ENCODE peak calls at places on chromosomes 4 and X, in seven cellular contexts. W is GM12878, D is ecto neural progenitor cell, L is NCI-H1105, B is cardiac muscle cell, Y is iPS-NIHi11, K is fibroblast of lung. X is an unnamed sample.

GRCh38 chrX:101407748-101408529 is at the start of the genes GLA and HNRNPH2:
- DNase-seq in W (peak), D (peak), L (peak), B (peak), Y (peak), K (peak), X (peak)

GRCh38 chr4:98386-98785 is 25.9 kb upstream of the ZNF718 start:
- DNase-seq in W (no peak), D (no peak), L (no peak), B (no peak), Y (no peak), K (no peak), X (no peak)

GRCh38 chr4:115121351-115122043 is 8.1 kb upstream of the NDST4 start:
- DNase-seq in W (no peak), D (no peak), L (no peak), B (no peak), Y (no peak), K (no peak), X (no peak)

GRCh38 chr4:2247128-2248043 is 5.5 kb upstream of the HAUS3 start:
- DNase-seq in W (no peak), D (no peak), L (no peak), B (no peak), Y (peak), K (no peak), X (peak)

GRCh38 chr4:108725457-108725856 is 37.4 kb downstream of the ETNPPL start:
- DNase-seq in W (no peak), D (no peak), L (no peak), B (no peak), Y (no peak), K (no peak), X (no peak)

GRCh38 chrX:116198810-116199209 is 28.3 kb downstream of the AGTR2 start:
- DNase-seq in W (no peak), D (no peak), L (no peak), B (peak), Y (no peak), K (no peak), X (no peak)

GRCh38 chr4:47468686-47469365 is 5.3 kb upstream of the COMMD8 start:
- DNase-seq in W (no peak), D (no peak), L (no peak), B (peak), Y (no peak), K (peak), X (no peak)

GRCh38 chr4:70885174-70885573 is 17.0 kb upstream of the MOB1B start:
- DNase-seq in W (no peak), D (no peak), L (no peak), B (no peak), Y (no peak), K (no peak), X (no peak)

GRCh38 chr4:132227349-132228165 is 921.5 kb upstream of the PCDH10 start:
- DNase-seq in W (no peak), D (peak), L (no peak), B (peak), Y (peak), K (peak), X (no peak)

GRCh38 chr4:56544573-56545131 is 39.1 kb downstream of the ARL9 start:
- DNase-seq in W (peak), D (peak), L (peak), B (peak), Y (peak), K (peak), X (peak)

GRCh38 chrX:151981129-151981528 is 6.7 kb upstream of the GABRE start:
- DNase-seq in W (no peak), D (no peak), L (no peak), B (no peak), Y (no peak), K (peak), X (no peak)

GRCh38 chr4:47427936-47428335 is 35.6 kb downstream of the COMMD8 start:
- DNase-seq in W (no peak), D (no peak), L (no peak), B (peak), Y (no peak), K (peak), X (no peak)

GRCh38 chr4:174658246-174658645 is 136.0 kb upstream of the HPGD start:
- DNase-seq in W (no peak), D (no peak), L (no peak), B (peak), Y (no peak), K (no peak), X (no peak)

GRCh38 chr4:26204911-26205368 is 115.9 kb upstream of the RBPJ start:
- DNase-seq in W (no peak), D (no peak), L (peak), B (no peak), Y (peak), K (no peak), X (no peak)

GRCh38 chr4:114494257-114494803 is 104.3 kb upstream of the UGT8 start:
- DNase-seq in W (no peak), D (no peak), L (no peak), B (no peak), Y (peak), K (no peak), X (no peak)

GRCh38 chr4:23504094-23504493 is 385.8 kb downstream of the PPARGC1A start:
- DNase-seq in W (no peak), D (no peak), L (no peak), B (no peak), Y (no peak), K (no peak), X (no peak)

GRCh38 chr4:163866728-163867313 is 372.3 kb downstream of the TMA16 start:
- DNase-seq in W (no peak), D (no peak), L (no peak), B (no peak), Y (no peak), K (peak), X (no peak)

GRCh38 chrX:51336584-51336983 is 4.0 kb downstream of the NUDT10 start:
- DNase-seq in W (no peak), D (no peak), L (no peak), B (peak), Y (peak), K (peak), X (peak)

GRCh38 chrX:123525131-123525725 is 207.6 kb downstream of the THOC2 start:
- DNase-seq in W (no peak), D (no peak), L (no peak), B (no peak), Y (no peak), K (peak), X (no peak)

GRCh38 chrX:31314921-31315320 is 243.1 kb upstream of the FTHL17 start:
- DNase-seq in W (no peak), D (no peak), L (no peak), B (peak), Y (no peak), K (peak), X (no peak)

GRCh38 chrX:2572740-2573139 is 72.0 kb upstream of the DHRSX start:
- DNase-seq in W (no peak), D (no peak), L (no peak), B (no peak), Y (peak), K (peak), X (no peak)

GRCh38 chrX:153055827-153056748 is at the start of gene PNMA3:
- DNase-seq in W (no peak), D (no peak), L (no peak), B (no peak), Y (peak), K (no peak), X (no peak)

GRCh38 chr4:18440527-18441215 is 419.1 kb upstream of the LCORL start:
- DNase-seq in W (no peak), D (no peak), L (no peak), B (no peak), Y (no peak), K (no peak), X (no peak)

GRCh38 chrX:151825927-151826471 is 86.7 kb upstream of the MAGEA4 start:
- DNase-seq in W (no peak), D (no peak), L (no peak), B (peak), Y (no peak), K (peak), X (no peak)

GRCh38 chrX:153766098-153766817 is 2.2 kb downstream of the PLXNB3 start:
- DNase-seq in W (no peak), D (no peak), L (no peak), B (peak), Y (no peak), K (peak), X (peak)

GRCh38 chr4:184792950-184793555 is 32.7 kb downstream of the ACSL1 start:
- DNase-seq in W (no peak), D (no peak), L (no peak), B (peak), Y (no peak), K (peak), X (no peak)

GRCh38 chr4:95362906-95363578 is 185.7 kb downstream of the UNC5C start:
- DNase-seq in W (no peak), D (no peak), L (no peak), B (peak), Y (peak), K (peak), X (no peak)

GRCh38 chrX:154429708-154430107 is 1.2 kb downstream of the ATP6AP1 start:
- DNase-seq in W (no peak), D (no peak), L (no peak), B (no peak), Y (no peak), K (no peak), X (no peak)

GRCh38 chr4:176451441-176451840 is 131.7 kb downstream of the SPCS3 start:
- DNase-seq in W (no peak), D (peak), L (no peak), B (no peak), Y (no peak), K (no peak), X (no peak)

GRCh38 chrX:1592863-1593201 is 1.4 kb downstream of the AKAP17A start:
- DNase-seq in W (no peak), D (no peak), L (no peak), B (peak), Y (no peak), K (no peak), X (no peak)

GRCh38 chr4:24278693-24279092 is 305.7 kb downstream of the DHX15 start:
- DNase-seq in W (no peak), D (no peak), L (no peak), B (peak), Y (no peak), K (peak), X (no peak)

GRCh38 chr4:47639531-47639930 is 154.5 kb downstream of the ATP10D start:
- DNase-seq in W (no peak), D (no peak), L (no peak), B (peak), Y (no peak), K (peak), X (no peak)

GRCh38 chr4:141348589-141348988 is 127.9 kb downstream of the ZNF330 start:
- DNase-seq in W (no peak), D (no peak), L (no peak), B (no peak), Y (no peak), K (no peak), X (no peak)

GRCh38 chr4:6912412-6912811 is 2.8 kb downstream of the TBC1D14 start:
- DNase-seq in W (no peak), D (no peak), L (no peak), B (no peak), Y (no peak), K (no peak), X (no peak)

X was measured in GM06990.